ENCODE peak calls at places on chromosome 18, in eight cellular contexts. U is psoas muscle, D is endodermal cell, H is upper lobe of right lung, F is mucosa of descending colon, J is cardiac muscle cell, V is SJSA1, Q is PC-3. C is an unnamed sample.

GRCh38 chr18:2758309-2758708 is 88.5 kb upstream of the EMILIN2 start:
- DNase-seq in Q (no peak), D (no peak), J (no peak), U (no peak), H (no peak), F (no peak), V (no peak), C (no peak)

GRCh38 chr18:22032392-22032961 is 136.9 kb upstream of the GATA6 start:
- DNase-seq in F (no peak), V (peak; percentile 69), Q (peak; percentile 97), U (no peak), D (peak; percentile 72), H (no peak), J (peak; percentile 68), C (no peak)

GRCh38 chr18:9003406-9004100 is 98.9 kb upstream of the NDUFV2 start:
- DNase-seq in F (no peak), Q (no peak), U (no peak), V (no peak), J (no peak), D (no peak), H (no peak), C (no peak)

GRCh38 chr18:52992041-52992440 is 652.0 kb downstream of the DCC start:
- DNase-seq in F (no peak), J (no peak), V (no peak), D (peak; percentile 71), Q (no peak), U (no peak), H (no peak), C (no peak)

GRCh38 chr18:50644807-50645206 is 84.9 kb downstream of the MAPK4 start:
- DNase-seq in Q (peak; percentile 19), D (peak; percentile 90), V (no peak), F (no peak), H (no peak), J (peak; percentile 55), U (no peak), C (no peak)

GRCh38 chr18:48923746-48924580 is 26.8 kb downstream of the SMAD7 start:
- DNase-seq in D (peak; percentile 48), J (no peak), Q (peak; percentile 16), F (peak; percentile 64), V (peak; percentile 64), H (no peak), U (no peak), C (no peak)

GRCh38 chr18:14914771-14915170 is 166.8 kb downstream of the ANKRD30B start:
- DNase-seq in J (no peak), H (no peak), U (no peak), F (no peak), V (no peak), D (no peak), Q (peak; percentile 58), C (no peak)

GRCh38 chr18:9113468-9114149 is 11.1 kb downstream of the NDUFV2 start:
- DNase-seq in H (no peak), U (no peak), F (no peak), Q (no peak), J (no peak), V (no peak), D (no peak), C (no peak)

GRCh38 chr18:23133860-23134779 is 1.2 kb upstream of the CABLES1 start:
- DNase-seq in U (no peak), V (no peak), J (no peak), H (peak; percentile 77), D (peak; percentile 96), F (peak; percentile 71), Q (peak; percentile 83), C (peak; percentile 59)

GRCh38 chr18:8965398-8965797 is 137.1 kb upstream of the NDUFV2 start:
- DNase-seq in V (no peak), H (no peak), F (no peak), U (no peak), J (no peak), D (no peak), Q (no peak), C (no peak)

GRCh38 chr18:51028201-51028805 is 1.7 kb upstream of the SMAD4 start:
- DNase-seq in J (peak; percentile 22), F (no peak), Q (peak; percentile 16), D (peak; percentile 57), U (no peak), V (no peak), H (no peak), C (no peak)

GRCh38 chr18:37671530-37671929 is 105.9 kb upstream of the CELF4 start:
- DNase-seq in H (no peak), V (no peak), F (no peak), U (no peak), D (no peak), Q (no peak), J (no peak), C (no peak)
- H3K36me3 ChIP-seq in H (no peaks in the 10 kb centered on the region), V (no peaks in the 10 kb centered on the region), F (no peaks in the 10 kb centered on the region), U (no peaks in the 10 kb centered on the region), D (no peaks in the 10 kb centered on the region), Q (no peaks in the 10 kb centered on the region), J (no peaks in the 10 kb centered on the region), C (no peaks in the 10 kb centered on the region)

DNA sequence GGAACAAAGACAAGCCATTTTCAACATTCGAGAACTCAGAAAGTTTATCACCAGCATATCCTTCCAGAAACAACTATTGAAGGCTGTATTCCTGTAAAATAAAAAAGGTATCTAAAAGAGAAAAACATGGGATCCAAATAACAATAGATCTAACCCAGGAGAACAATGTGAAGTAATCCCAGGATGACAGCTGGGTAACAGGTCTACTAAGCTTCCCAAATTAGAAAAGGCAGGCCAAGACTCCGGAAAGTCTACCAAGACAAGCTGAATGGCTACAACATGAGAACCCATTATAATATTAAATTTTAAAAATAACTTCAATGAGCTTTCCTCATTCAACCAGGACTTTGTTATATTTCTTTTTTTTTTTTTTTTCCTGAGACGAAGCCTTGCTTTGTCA is 6.5 kb downstream of the PIAS2 start:
- DNase-seq in V (no peak), F (no peak), H (no peak), D (no peak), Q (no peak), J (no peak), U (no peak), C (no peak)
- H3K4me3 ChIP-seq in V (no peak overlapping the region), F (no peak overlapping the region), H (no peak overlapping the region), D (no peak overlapping the region), Q (no peak overlapping the region), J (no peak overlapping the region), U (no peak overlapping the region), C (no peak overlapping the region)

DNA sequence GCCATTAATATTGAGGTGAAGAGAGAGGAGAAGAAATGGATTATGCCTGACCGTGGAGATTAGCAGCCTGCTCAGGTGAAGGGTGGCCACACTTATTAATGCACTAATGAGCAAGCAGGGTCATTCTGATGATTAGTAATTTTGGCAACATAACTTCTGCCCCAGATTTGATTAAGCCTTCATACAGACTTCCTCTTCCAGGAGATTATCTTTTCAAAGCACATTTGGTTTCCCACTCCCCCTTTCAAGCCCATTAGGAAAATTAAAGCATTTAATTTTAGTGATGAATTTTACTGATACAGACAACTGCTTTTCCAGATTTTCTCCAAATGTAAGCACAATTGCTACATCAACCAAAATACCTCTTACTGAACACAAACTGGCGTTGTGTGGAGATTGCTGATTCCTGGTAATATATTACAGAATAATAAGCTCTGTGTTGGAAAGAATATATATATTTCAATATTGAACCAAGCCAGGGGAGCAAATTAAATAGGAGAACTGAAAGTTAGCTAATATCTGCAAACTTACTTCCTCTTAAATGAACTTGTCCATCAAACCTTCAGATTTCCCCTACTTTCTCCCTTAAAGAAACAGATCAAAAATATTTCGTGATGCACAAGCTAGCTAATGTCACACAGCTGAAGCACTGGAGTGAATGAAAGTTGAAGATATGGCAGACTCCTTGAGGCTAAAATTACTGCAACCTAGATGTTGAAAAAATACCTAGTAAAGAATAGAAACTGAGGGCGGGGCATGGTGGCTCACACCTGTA is 140.8 kb downstream of the FAM210A start:
- DNase-seq in U (no peak), D (no peak), J (no peak), V (no peak), Q (no peak), F (no peak), H (no peak), C (no peak)
- H3K4me1 ChIP-seq in U (no peaks in the 10 kb centered on the region), D (no peaks in the 10 kb centered on the region), J (peaks cover 28% of the 10 kb centered on the region), V (no peaks in the 10 kb centered on the region), Q (no peaks in the 10 kb centered on the region), F (no peaks in the 10 kb centered on the region), H (no peaks in the 10 kb centered on the region), C (no peaks in the 10 kb centered on the region)

GRCh38 chr18:26073742-26074141 is 16.7 kb downstream of the SS18 start:
- DNase-seq in J (peak; percentile 13), H (no peak), F (no peak), Q (peak; percentile 64), D (no peak), V (no peak), U (no peak), C (no peak)
- H3K36me3 ChIP-seq in J (peaks cover 30% of the 10 kb centered on the region), H (peaks cover 56% of the 10 kb centered on the region), F (no peaks in the 10 kb centered on the region), Q (peaks cover 49% of the 10 kb centered on the region), D (peaks cover 95% of the 10 kb centered on the region), V (peaks cover 93% of the 10 kb centered on the region), U (no peaks in the 10 kb centered on the region), C (no peaks in the 10 kb centered on the region)

GRCh38 chr18:59792353-59792752 is 95.1 kb upstream of the CCBE1 start:
- DNase-seq in V (no peak), H (no peak), Q (no peak), J (no peak), U (no peak), F (no peak), D (no peak), C (no peak)

GRCh38 chr18:59799383-59800015 is 100.3 kb upstream of the PMAIP1 start:
- DNase-seq in J (peak; percentile 33), F (no peak), H (no peak), D (no peak), V (no peak), Q (no peak), U (no peak), C (no peak)

GRCh38 chr18:59801576-59801975 is 98.2 kb upstream of the PMAIP1 start:
- DNase-seq in Q (no peak), D (no peak), J (no peak), H (no peak), F (no peak), V (no peak), U (no peak), C (no peak)

GRCh38 chr18:59800897-59801296 is 98.9 kb upstream of the PMAIP1 start:
- DNase-seq in H (no peak), D (no peak), Q (no peak), U (no peak), V (no peak), J (no peak), F (no peak), C (no peak)

DNA sequence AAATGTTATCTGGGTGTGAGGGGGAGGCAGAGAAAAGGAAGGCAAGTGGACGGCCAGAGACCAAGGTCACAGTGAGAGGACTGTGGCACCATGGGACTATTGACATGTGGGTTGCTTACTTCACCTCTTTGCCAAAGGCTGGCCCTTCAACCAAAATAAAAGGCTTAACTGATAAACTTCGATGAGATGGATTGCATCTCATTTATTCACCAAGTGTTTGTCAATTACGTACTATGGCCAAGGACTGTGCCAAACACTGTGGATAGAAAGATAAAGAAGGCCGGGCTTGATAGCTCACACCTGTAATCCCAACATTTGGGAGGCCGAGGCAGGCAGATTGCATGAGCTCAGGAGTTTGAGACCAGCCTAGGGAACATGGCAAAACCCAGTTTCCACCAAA is 98.7 kb upstream of the CCBE1 start:
- DNase-seq in J (no peak), V (no peak), H (no peak), Q (no peak), F (no peak), U (no peak), D (no peak), C (no peak)
- H3K4me3 ChIP-seq in J (no peak overlapping the region), V (no peak overlapping the region), H (no peak overlapping the region), Q (no peak overlapping the region), F (no peak overlapping the region), U (no peak overlapping the region), D (no peak overlapping the region), C (no peak overlapping the region)

GRCh38 chr18:73535189-73535588 is 612.4 kb downstream of the FBXO15 start:
- DNase-seq in V (no peak), H (no peak), U (no peak), F (no peak), D (no peak), J (no peak), Q (no peak), C (no peak)
- H3K4me1 ChIP-seq in V (no peaks in the 10 kb centered on the region), H (no peaks in the 10 kb centered on the region), U (no peaks in the 10 kb centered on the region), F (no peaks in the 10 kb centered on the region), D (no peaks in the 10 kb centered on the region), J (no peaks in the 10 kb centered on the region), Q (no peaks in the 10 kb centered on the region), C (no peaks in the 10 kb centered on the region)

C was measured in pancreas.